ENCODE peak calls at places on chromosome 18, in five cellular contexts. M is lung, J is spleen, P is epithelial cell of esophagus, L is foreskin fibroblast. T is an unnamed sample.

GRCh38 chr18:23355206-23355605 is 97.9 kb upstream of the RIOK3 start:
- DNase-seq in J (no peak), M (no peak), L (no peak), P (no peak), T (no peak)

GRCh38 chr18:666177-666576 is 8.7 kb downstream of the TYMS start:
- DNase-seq in J (no peak), L (no peak), P (no peak), M (no peak), T (no peak)

GRCh38 chr18:63440897-63441296 is 18.6 kb upstream of the VPS4B start:
- DNase-seq in M (no peak), P (no peak), J (no peak), L (no peak), T (no peak)

GRCh38 chr18:50131591-50131990 is 63.4 kb downstream of the MYO5B start:
- DNase-seq in L (no peak), J (no peak), M (no peak), P (peak), T (no peak)

GRCh38 chr18:79241755-79242154 is 154.0 kb upstream of the NFATC1 start:
- DNase-seq in J (no peak), P (no peak), M (no peak), L (no peak), T (no peak)

GRCh38 chr18:25896178-25896780 is 194.1 kb downstream of the SS18 start:
- DNase-seq in L (peak), M (no peak), J (no peak), P (peak), T (peak)

GRCh38 chr18:11020867-11021414 is 128.4 kb downstream of the PIEZO2 start:
- DNase-seq in M (no peak), J (no peak), L (no peak), P (no peak), T (no peak)

GRCh38 chr18:12121175-12122095 is 27.8 kb downstream of the ANKRD62 start:
- DNase-seq in M (no peak), L (peak), P (no peak), J (no peak), T (peak)

GRCh38 chr18:31562726-31563125 is 29.0 kb upstream of the TTR start:
- DNase-seq in J (no peak), P (no peak), L (no peak), M (no peak), T (no peak)

GRCh38 chr18:76349067-76349715 is 145.9 kb downstream of the ZNF516 start:
- DNase-seq in J (no peak), M (peak), L (peak), P (peak), T (peak)

GRCh38 chr18:21777814-21778213 is 37.2 kb downstream of the MIB1 start:
- DNase-seq in M (no peak), L (no peak), J (no peak), P (no peak), T (no peak)

GRCh38 chr18:72155327-72155726 is 388.8 kb downstream of the CBLN2 start:
- DNase-seq in M (no peak), J (no peak), P (peak), L (peak), T (no peak)

GRCh38 chr18:58381676-58382411 is 247.0 kb downstream of the ALPK2 start:
- DNase-seq in J (no peak), L (no peak), P (no peak), M (no peak), T (no peak)

GRCh38 chr18:58378411-58378820 is 250.5 kb downstream of the ALPK2 start:
- DNase-seq in P (no peak), M (no peak), L (no peak), J (no peak), T (no peak)

GRCh38 chr18:58375051-58375450 is 253.8 kb downstream of the ALPK2 start:
- DNase-seq in L (no peak), J (no peak), P (no peak), M (no peak), T (no peak)

GRCh38 chr18:58378980-58379379 is 249.9 kb downstream of the ALPK2 start:
- DNase-seq in J (no peak), M (no peak), P (no peak), L (no peak), T (no peak)

DNA sequence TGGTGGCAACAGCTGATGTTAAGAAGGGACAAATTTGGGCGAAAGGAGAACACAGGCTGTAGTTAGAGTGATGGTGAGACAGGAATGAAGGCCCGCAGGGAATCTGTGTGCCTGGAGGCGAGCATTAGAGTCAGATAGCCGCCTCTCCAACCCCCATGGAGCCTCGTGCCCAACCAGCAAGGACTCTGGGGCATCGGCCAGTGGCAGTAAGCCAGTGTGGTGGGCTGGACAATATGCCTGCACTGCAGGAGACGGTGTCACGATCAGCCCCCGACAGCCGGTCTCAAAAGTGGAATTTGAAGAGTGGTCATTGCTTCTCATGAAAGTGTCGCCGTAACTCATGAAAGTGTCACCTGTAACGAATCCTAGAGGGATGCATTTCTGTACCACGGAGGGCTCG is 249.4 kb downstream of the ALPK2 start:
- DNase-seq in P (no peak), L (no peak), M (no peak), J (no peak), T (no peak)
- TF ChIP-seq CTCF in P (no peak), L (no peak), M (no peak), J (no peak), T (no peak)

GRCh38 chr18:48917579-48918101 is 33.1 kb downstream of the SMAD7 start:
- DNase-seq in J (no peak), L (no peak), P (no peak), M (no peak), T (no peak)

GRCh38 chr18:48913723-48914122 is 37.0 kb downstream of the SMAD7 start:
- DNase-seq in L (no peak), M (no peak), P (no peak), J (no peak), T (no peak)

GRCh38 chr18:48915621-48916425 is 34.9 kb downstream of the SMAD7 start:
- DNase-seq in M (no peak), P (no peak), L (no peak), J (no peak), T (peak)

GRCh38 chr18:48913201-48913600 is 37.6 kb downstream of the SMAD7 start:
- DNase-seq in J (peak), L (no peak), M (no peak), P (peak), T (no peak)

GRCh38 chr18:48914581-48915251 is 36.0 kb downstream of the SMAD7 start:
- DNase-seq in L (no peak), P (no peak), M (no peak), J (no peak), T (no peak)
- TF ChIP-seq CTCF in L (no peak), P (no peak), M (no peak), J (no peak), T (no peak)

DNA sequence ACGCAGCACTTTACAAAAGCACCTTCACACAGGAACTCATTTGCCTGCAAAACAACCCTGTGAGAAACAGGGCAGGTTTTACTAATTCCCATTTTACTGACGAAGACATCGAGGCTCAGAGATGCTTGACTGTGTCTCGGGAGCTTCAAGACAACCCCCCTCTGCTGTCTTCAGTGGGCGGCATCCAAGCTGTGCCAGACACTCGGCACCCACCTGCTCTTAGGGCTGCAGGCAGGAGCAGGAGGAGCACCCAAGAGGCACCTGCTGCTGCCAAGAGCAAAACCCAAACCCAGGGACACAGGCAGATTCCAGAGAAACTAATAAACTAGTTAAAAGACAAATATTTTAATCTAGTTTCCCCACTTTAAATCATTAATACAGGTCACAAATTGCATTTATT is 67.9 kb downstream of the PPP4R1 start:
- DNase-seq in J (no peak), P (no peak), M (no peak), L (no peak), T (no peak)
- TF ChIP-seq CTCF in J (no peak), P (no peak), M (no peak), L (no peak), T (no peak)

DNA sequence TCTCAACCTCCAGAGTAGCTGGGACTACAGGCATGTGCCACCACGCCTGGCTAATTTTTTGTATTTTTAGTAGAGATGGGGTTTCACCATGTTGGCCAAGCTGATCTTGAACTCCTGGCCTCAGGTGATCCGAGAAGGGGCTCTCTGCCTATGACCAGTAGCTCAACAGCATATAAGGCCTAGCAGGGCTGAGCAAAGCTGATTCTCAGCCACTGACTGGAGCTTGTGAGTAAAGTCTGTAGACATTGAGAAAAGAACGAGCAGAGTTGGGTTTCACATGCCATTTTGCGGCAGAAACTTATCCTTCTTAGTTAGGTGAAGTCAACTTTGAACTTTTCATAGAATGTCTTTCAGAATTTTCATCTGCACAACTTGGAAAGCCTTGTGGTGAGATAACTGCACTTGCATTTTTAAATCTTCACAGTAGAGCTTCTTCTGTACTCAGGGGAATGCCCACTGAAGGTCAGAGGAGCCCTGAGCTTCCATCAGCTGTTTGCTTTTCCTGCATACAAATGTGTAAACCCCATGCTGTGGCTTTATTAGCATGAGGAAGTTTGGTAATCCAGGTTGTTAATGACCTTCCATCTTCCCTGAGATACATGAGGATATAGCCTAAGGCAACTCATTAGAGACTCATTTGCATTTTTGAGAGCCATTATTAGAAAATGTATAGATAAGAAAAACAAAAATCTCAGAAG is 602.4 kb downstream of the METTL4 start:
- DNase-seq in M (no peak), J (no peak), L (no peak), P (no peak), T (no peak)
- TF ChIP-seq CTCF in M (no peak), J (no peak), L (no peak), P (no peak), T (no peak)